ENCODE peak calls at places on chromosome 5, in five cellular contexts. One of them, this sample, is unnamed.

GRCh38 chr5:56620903-56621680 is 194.3 kb upstream of the MAP3K1 start:
- DNase-seq in HCT116: no peak
- DNase-seq in mammary epithelial cell: no peak
- DNase-seq in IMR-90: peak
- DNase-seq in coronary artery: no peak
- DNase-seq in this sample: no peak

GRCh38 chr5:119355244-119355635 is 579 bp upstream of the TNFAIP8 start:
- DNase-seq in IMR-90: no peak
- DNase-seq in coronary artery: no peak
- DNase-seq in mammary epithelial cell: no peak
- DNase-seq in HCT116: no peak
- DNase-seq in this sample: no peak

GRCh38 chr5:114311943-114312342 is 49.9 kb upstream of the KCNN2 start:
- DNase-seq in coronary artery: no peak
- DNase-seq in IMR-90: no peak
- DNase-seq in mammary epithelial cell: no peak
- DNase-seq in HCT116: no peak
- DNase-seq in this sample: no peak

GRCh38 chr5:169443249-169443784 is 140.3 kb upstream of the SPDL1 start:
- DNase-seq in IMR-90: no peak
- DNase-seq in coronary artery: no peak
- DNase-seq in mammary epithelial cell: no peak
- DNase-seq in HCT116: no peak
- DNase-seq in this sample: no peak

GRCh38 chr5:177455036-177455660 is 8.5 kb downstream of the PRR7 start:
- DNase-seq in mammary epithelial cell: peak
- DNase-seq in IMR-90: peak
- DNase-seq in HCT116: peak
- DNase-seq in coronary artery: no peak
- DNase-seq in this sample: peak

GRCh38 chr5:27592231-27592630 is 553.8 kb upstream of the CDH9 start:
- DNase-seq in coronary artery: no peak
- DNase-seq in mammary epithelial cell: peak
- DNase-seq in HCT116: no peak
- DNase-seq in IMR-90: no peak
- DNase-seq in this sample: no peak

GRCh38 chr5:95779611-95780010 is 42.9 kb downstream of the GLRX start:
- DNase-seq in HCT116: no peak
- DNase-seq in mammary epithelial cell: no peak
- DNase-seq in IMR-90: peak
- DNase-seq in coronary artery: no peak
- DNase-seq in this sample: no peak

GRCh38 chr5:80837679-80838078 is 122.5 kb upstream of the RASGRF2 start:
- DNase-seq in IMR-90: no peak
- DNase-seq in mammary epithelial cell: no peak
- DNase-seq in coronary artery: no peak
- DNase-seq in HCT116: no peak
- DNase-seq in this sample: no peak

GRCh38 chr5:156328766-156329165 is 1.8 kb downstream of the SGCD start:
- DNase-seq in coronary artery: no peak
- DNase-seq in mammary epithelial cell: no peak
- DNase-seq in IMR-90: no peak
- DNase-seq in HCT116: no peak
- DNase-seq in this sample: no peak

GRCh38 chr5:89397096-89397495 is 514.1 kb upstream of the MEF2C start:
- DNase-seq in mammary epithelial cell: peak
- DNase-seq in coronary artery: no peak
- DNase-seq in IMR-90: no peak
- DNase-seq in HCT116: no peak
- DNase-seq in this sample: no peak

GRCh38 chr5:135356522-135357318 is 42.3 kb downstream of the MACROH2A1 start:
- DNase-seq in coronary artery: peak
- DNase-seq in mammary epithelial cell: no peak
- DNase-seq in HCT116: no peak
- DNase-seq in IMR-90: peak
- DNase-seq in this sample: peak

GRCh38 chr5:134846641-134846960 is 833 bp downstream of the C5orf24 start:
- DNase-seq in mammary epithelial cell: peak
- DNase-seq in coronary artery: no peak
- DNase-seq in HCT116: no peak
- DNase-seq in IMR-90: no peak
- DNase-seq in this sample: no peak

GRCh38 chr5:158119852-158120708 is 261.1 kb upstream of the CLINT1 start:
- DNase-seq in HCT116: no peak
- DNase-seq in coronary artery: no peak
- DNase-seq in IMR-90: peak
- DNase-seq in mammary epithelial cell: peak
- DNase-seq in this sample: no peak

GRCh38 chr5:91070761-91071429 is 312.2 kb downstream of the ARRDC3 start:
- DNase-seq in coronary artery: no peak
- DNase-seq in mammary epithelial cell: no peak
- DNase-seq in IMR-90: no peak
- DNase-seq in HCT116: no peak
- DNase-seq in this sample: no peak

GRCh38 chr5:95781101-95781583 is 41.4 kb downstream of the GLRX start:
- DNase-seq in HCT116: peak
- DNase-seq in IMR-90: peak
- DNase-seq in coronary artery: peak
- DNase-seq in mammary epithelial cell: peak
- DNase-seq in this sample: peak

GRCh38 chr5:106521701-106522100 is 1149.0 kb downstream of the EFNA5 start:
- DNase-seq in HCT116: no peak
- DNase-seq in mammary epithelial cell: peak
- DNase-seq in IMR-90: peak
- DNase-seq in coronary artery: no peak
- DNase-seq in this sample: no peak

GRCh38 chr5:34499001-34499734 is 157.0 kb upstream of the RAI14 start:
- DNase-seq in coronary artery: no peak
- DNase-seq in HCT116: no peak
- DNase-seq in mammary epithelial cell: peak
- DNase-seq in IMR-90: peak
- DNase-seq in this sample: no peak

GRCh38 chr5:76782444-76782843 is 36.4 kb upstream of the F2RL1 start:
- DNase-seq in coronary artery: no peak
- DNase-seq in HCT116: no peak
- DNase-seq in IMR-90: peak
- DNase-seq in mammary epithelial cell: no peak
- DNase-seq in this sample: no peak

GRCh38 chr5:163978897-163979296 is 473.5 kb downstream of the MAT2B start:
- DNase-seq in HCT116: no peak
- DNase-seq in coronary artery: no peak
- DNase-seq in mammary epithelial cell: no peak
- DNase-seq in IMR-90: no peak
- DNase-seq in this sample: no peak

GRCh38 chr5:69364414-69364813 is 4.9 kb downstream of the AK6 start:
- DNase-seq in mammary epithelial cell: no peak
- DNase-seq in coronary artery: no peak
- DNase-seq in IMR-90: peak
- DNase-seq in HCT116: peak
- DNase-seq in this sample: no peak

GRCh38 chr5:53343187-53343586 is 137.2 kb upstream of the FST start:
- DNase-seq in coronary artery: no peak
- DNase-seq in mammary epithelial cell: peak
- DNase-seq in IMR-90: peak
- DNase-seq in HCT116: no peak
- DNase-seq in this sample: no peak

GRCh38 chr5:6570530-6570929 is 62.3 kb downstream of the NSUN2 start:
- DNase-seq in coronary artery: no peak
- DNase-seq in mammary epithelial cell: no peak
- DNase-seq in IMR-90: no peak
- DNase-seq in HCT116: no peak
- DNase-seq in this sample: peak

GRCh38 chr5:141753971-141754713 is 72.1 kb upstream of the ARAP3 start:
- DNase-seq in coronary artery: no peak
- DNase-seq in HCT116: peak
- DNase-seq in IMR-90: peak
- DNase-seq in mammary epithelial cell: peak
- DNase-seq in this sample: no peak

GRCh38 chr5:147963436-147963835 is 57.1 kb upstream of the C5orf46 start:
- DNase-seq in mammary epithelial cell: no peak
- DNase-seq in coronary artery: no peak
- DNase-seq in HCT116: no peak
- DNase-seq in IMR-90: no peak
- DNase-seq in this sample: no peak

GRCh38 chr5:141850183-141850768 is 27.9 kb downstream of the PCDH1 start:
- DNase-seq in HCT116: no peak
- DNase-seq in coronary artery: no peak
- DNase-seq in mammary epithelial cell: no peak
- DNase-seq in IMR-90: peak
- DNase-seq in this sample: peak

GRCh38 chr5:103120607-103121200 is 603 bp downstream of the PPIP5K2 start:
- DNase-seq in IMR-90: peak
- DNase-seq in coronary artery: no peak
- DNase-seq in mammary epithelial cell: peak
- DNase-seq in HCT116: no peak
- DNase-seq in this sample: peak

GRCh38 chr5:171644536-171644935 is 141.1 kb upstream of the SMIM23 start:
- DNase-seq in HCT116: no peak
- DNase-seq in coronary artery: no peak
- DNase-seq in mammary epithelial cell: no peak
- DNase-seq in IMR-90: peak
- DNase-seq in this sample: no peak

GRCh38 chr5:145856285-145856818 is 16.5 kb downstream of the GRXCR2 start:
- DNase-seq in HCT116: no peak
- DNase-seq in IMR-90: peak
- DNase-seq in coronary artery: no peak
- DNase-seq in mammary epithelial cell: peak
- DNase-seq in this sample: no peak

GRCh38 chr5:155147222-155147621 is 133.7 kb downstream of the KIF4B start:
- DNase-seq in HCT116: no peak
- DNase-seq in IMR-90: no peak
- DNase-seq in coronary artery: no peak
- DNase-seq in mammary epithelial cell: no peak
- DNase-seq in this sample: no peak
- TF ChIP-seq CTCF in HCT116: peak
- TF ChIP-seq CTCF in IMR-90: peak
- TF ChIP-seq CTCF in coronary artery: peak
- TF ChIP-seq CTCF in mammary epithelial cell: peak
- TF ChIP-seq CTCF in this sample: no peak

GRCh38 chr5:1315018-1315708 is 20.3 kb upstream of the TERT start:
- DNase-seq in IMR-90: no peak
- DNase-seq in mammary epithelial cell: no peak
- DNase-seq in HCT116: no peak
- DNase-seq in coronary artery: peak
- DNase-seq in this sample: no peak
- H3K4me3 ChIP-seq in IMR-90: no peak
- H3K4me3 ChIP-seq in mammary epithelial cell: no peak
- H3K4me3 ChIP-seq in HCT116: no peak
- H3K4me3 ChIP-seq in coronary artery: no peak
- H3K4me3 ChIP-seq in this sample: no peak

DNA sequence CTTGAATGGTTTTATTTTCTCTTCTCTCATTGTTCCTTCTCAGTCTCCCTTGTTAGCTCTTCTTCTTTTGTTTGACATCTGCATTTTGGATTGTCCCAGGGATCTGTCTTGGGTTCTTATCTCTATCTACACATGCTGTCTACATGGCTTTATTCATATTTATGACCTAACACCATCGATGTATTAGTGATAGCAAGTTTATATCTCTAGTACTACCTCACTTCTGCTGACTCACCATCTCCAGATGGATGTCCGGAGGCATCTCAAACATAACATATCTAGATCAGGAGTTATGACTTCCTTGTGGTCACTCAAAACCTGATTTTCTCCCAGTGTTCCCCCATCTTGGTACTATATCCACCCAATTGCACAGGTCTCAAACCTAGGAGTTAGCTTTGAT is 19.2 kb upstream of the SELENOP start:
- DNase-seq in IMR-90: no peak
- DNase-seq in mammary epithelial cell: no peak
- DNase-seq in HCT116: no peak
- DNase-seq in coronary artery: no peak
- DNase-seq in this sample: no peak
- TF ChIP-seq CTCF in IMR-90: no peak
- TF ChIP-seq CTCF in mammary epithelial cell: no peak
- TF ChIP-seq CTCF in HCT116: no peak
- TF ChIP-seq CTCF in coronary artery: no peak
- TF ChIP-seq CTCF in this sample: no peak

GRCh38 chr5:107668933-107669542 is 1.7 kb downstream of the EFNA5 start:
- DNase-seq in IMR-90: no peak
- DNase-seq in mammary epithelial cell: peak
- DNase-seq in coronary artery: no peak
- DNase-seq in HCT116: no peak
- DNase-seq in this sample: no peak
- H3K4me3 ChIP-seq in IMR-90: peak
- H3K4me3 ChIP-seq in mammary epithelial cell: peak
- H3K4me3 ChIP-seq in coronary artery: peak
- H3K4me3 ChIP-seq in HCT116: no peak
- H3K4me3 ChIP-seq in this sample: peak

GRCh38 chr5:29697786-29698414 is 1495.6 kb upstream of the CDH6 start:
- DNase-seq in HCT116: no peak
- DNase-seq in coronary artery: no peak
- DNase-seq in mammary epithelial cell: no peak
- DNase-seq in IMR-90: no peak
- DNase-seq in this sample: no peak
- TF ChIP-seq CTCF in HCT116: no peak
- TF ChIP-seq CTCF in coronary artery: no peak
- TF ChIP-seq CTCF in mammary epithelial cell: no peak
- TF ChIP-seq CTCF in IMR-90: no peak
- TF ChIP-seq CTCF in this sample: no peak

GRCh38 chr5:149407331-149408251 is 28.5 kb upstream of the IL17B start:
- DNase-seq in coronary artery: peak
- DNase-seq in IMR-90: no peak
- DNase-seq in HCT116: no peak
- DNase-seq in mammary epithelial cell: no peak
- DNase-seq in this sample: no peak

GRCh38 chr5:149410071-149410470 is 31.0 kb upstream of the IL17B start:
- DNase-seq in HCT116: no peak
- DNase-seq in coronary artery: peak
- DNase-seq in mammary epithelial cell: no peak
- DNase-seq in IMR-90: no peak
- DNase-seq in this sample: no peak

GRCh38 chr5:149409268-149409948 is 30.3 kb upstream of the IL17B start:
- DNase-seq in IMR-90: no peak
- DNase-seq in coronary artery: peak
- DNase-seq in mammary epithelial cell: no peak
- DNase-seq in HCT116: no peak
- DNase-seq in this sample: no peak

GRCh38 chr5:149406979-149407306 is 27.9 kb upstream of the IL17B start:
- DNase-seq in IMR-90: no peak
- DNase-seq in HCT116: no peak
- DNase-seq in coronary artery: no peak
- DNase-seq in mammary epithelial cell: no peak
- DNase-seq in this sample: no peak

GRCh38 chr5:149408252-149409099 is 29.4 kb upstream of the IL17B start:
- DNase-seq in HCT116: no peak
- DNase-seq in IMR-90: no peak
- DNase-seq in mammary epithelial cell: no peak
- DNase-seq in coronary artery: peak
- DNase-seq in this sample: no peak
- H3K4me3 ChIP-seq in HCT116: no peak
- H3K4me3 ChIP-seq in IMR-90: peak
- H3K4me3 ChIP-seq in mammary epithelial cell: no peak
- H3K4me3 ChIP-seq in coronary artery: peak
- H3K4me3 ChIP-seq in this sample: peak

GRCh38 chr5:63570752-63571151 is 391.5 kb downstream of the HTR1A start:
- DNase-seq in HCT116: no peak
- DNase-seq in mammary epithelial cell: no peak
- DNase-seq in IMR-90: no peak
- DNase-seq in coronary artery: no peak
- DNase-seq in this sample: no peak
- TF ChIP-seq CTCF in HCT116: no peak
- TF ChIP-seq CTCF in mammary epithelial cell: no peak
- TF ChIP-seq CTCF in IMR-90: no peak
- TF ChIP-seq CTCF in coronary artery: no peak
- TF ChIP-seq CTCF in this sample: no peak

GRCh38 chr5:39119404-39120051 is 45.3 kb upstream of the RICTOR start:
- DNase-seq in HCT116: no peak
- DNase-seq in coronary artery: no peak
- DNase-seq in mammary epithelial cell: no peak
- DNase-seq in IMR-90: no peak
- DNase-seq in this sample: no peak
- H3K4me3 ChIP-seq in HCT116: no peak
- H3K4me3 ChIP-seq in coronary artery: no peak
- H3K4me3 ChIP-seq in mammary epithelial cell: no peak
- H3K4me3 ChIP-seq in IMR-90: no peak
- H3K4me3 ChIP-seq in this sample: no peak

This sample was measured in lung.